ENCODE peak calls at places on chromosomes 2 and 18, in five cellular contexts. C is mesenchymal stem cell, F is neural progenitor cell, O is GM12878, R is pancreas. N is an unnamed sample.

GRCh38 chr2:159539701-159540100 is 76.6 kb downstream of the BAZ2B start:
- DNase-seq in R (no peak), F (no peak), O (no peak), C (no peak), N (no peak)

GRCh38 chr2:193990868-193991267 is 1666.2 kb upstream of the SLC39A10 start:
- DNase-seq in R (no peak), O (no peak), F (no peak), C (no peak), N (no peak)

GRCh38 chr18:37450434-37451133 is 115.0 kb downstream of the CELF4 start:
- DNase-seq in R (no peak), F (peak; percentile 94), O (no peak), C (peak; percentile 66), N (no peak)

GRCh38 chr2:165969227-165969626 is 15.7 kb upstream of the TTC21B start:
- DNase-seq in F (no peak), C (no peak), O (no peak), R (no peak), N (no peak)

GRCh38 chr2:144547512-144547911 is 27.6 kb upstream of the ZEB2 start:
- DNase-seq in F (no peak), C (no peak), O (no peak), R (no peak), N (no peak)

GRCh38 chr18:45645610-45646009 is 30.3 kb downstream of the SLC14A2 start:
- DNase-seq in C (no peak), O (no peak), R (no peak), F (no peak), N (no peak)

GRCh38 chr2:17518212-17519154 is at the start of gene RAD51AP2:
- DNase-seq in C (peak; percentile 90), R (peak; percentile 88), O (peak; percentile 40), F (peak; percentile 95), N (peak; percentile 88)

GRCh38 chr2:224520064-224520463 is 65.1 kb downstream of the CUL3 start:
- DNase-seq in O (peak; percentile 86), R (no peak), F (no peak), C (peak; percentile 90), N (peak; percentile 61)

GRCh38 chr2:203880557-203881125 is 13.1 kb downstream of the CTLA4 start:
- DNase-seq in O (no peak), F (no peak), R (no peak), C (no peak), N (no peak)

GRCh38 chr2:97660044-97660774 is 3.6 kb downstream of the ACTR1B start:
- DNase-seq in C (no peak), O (no peak), R (no peak), F (no peak), N (no peak)
- H3K4me3 ChIP-seq in C (no peak overlapping the region), O (no peak overlapping the region), R (no peak overlapping the region), F (no peak overlapping the region), N (no peak overlapping the region)

GRCh38 chr2:157312866-157313486 is 12.6 kb downstream of the ERMN start:
- DNase-seq in R (no peak), O (no peak), F (no peak), C (no peak), N (peak; percentile 33)

GRCh38 chr2:157307021-157307420 is 18.6 kb downstream of the ERMN start:
- DNase-seq in R (no peak), F (no peak), C (peak; percentile 11), O (no peak), N (peak; percentile 15)

GRCh38 chr2:157305713-157306110 is 19.9 kb downstream of the ERMN start:
- DNase-seq in C (no peak), R (no peak), F (no peak), O (no peak), N (no peak)

GRCh38 chr2:157315901-157316300 is 9.7 kb downstream of the ERMN start:
- DNase-seq in R (no peak), F (no peak), C (no peak), O (no peak), N (no peak)

GRCh38 chr2:157311706-157312105 is 13.9 kb downstream of the ERMN start:
- DNase-seq in C (no peak), R (no peak), F (no peak), O (no peak), N (no peak)
- H3K27me3 ChIP-seq in C (no peaks in the 10 kb centered on the region), R (no peaks in the 10 kb centered on the region), F (no peaks in the 10 kb centered on the region), O (no peaks in the 10 kb centered on the region), N (no peaks in the 10 kb centered on the region)

DNA sequence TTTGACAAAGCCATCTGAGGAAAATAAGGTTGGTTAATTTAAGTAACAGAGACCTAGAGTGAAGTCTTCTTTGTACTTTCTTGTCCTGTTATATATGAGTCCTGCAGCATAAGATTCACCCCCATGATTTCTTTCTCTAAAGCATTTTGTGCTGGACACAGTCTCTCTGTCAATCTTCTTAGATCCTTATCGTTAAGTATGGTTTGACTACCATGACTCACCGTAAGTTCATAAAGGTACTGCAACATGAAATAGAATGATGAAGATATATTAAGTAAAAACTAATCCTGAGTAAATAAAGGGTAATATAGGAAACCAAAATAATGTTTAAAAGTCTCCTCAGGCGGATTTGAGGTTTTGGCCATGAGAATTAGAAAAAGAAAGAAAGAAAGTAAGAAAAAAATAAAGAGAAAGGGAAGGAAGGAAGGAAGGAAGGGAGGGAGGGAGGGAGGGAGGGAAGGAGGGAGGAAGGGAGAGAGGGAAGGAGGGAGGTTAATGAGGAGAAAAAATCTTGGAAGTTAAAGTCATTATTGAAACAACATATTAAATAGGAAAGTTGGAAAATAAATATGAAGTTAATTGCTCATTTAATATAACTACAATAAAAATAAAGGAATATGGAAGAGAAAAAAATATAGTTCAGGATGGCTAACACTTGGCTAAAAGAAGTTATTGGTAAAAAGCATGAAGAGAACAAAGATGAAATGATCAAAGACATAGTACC is 980.3 kb upstream of the CDH2 start:
- DNase-seq in R (no peak), C (no peak), F (no peak), O (no peak), N (no peak)
- H3K4me3 ChIP-seq in R (no peak overlapping the region), C (no peak overlapping the region), F (no peak overlapping the region), O (no peak overlapping the region), N (no peak overlapping the region)

DNA sequence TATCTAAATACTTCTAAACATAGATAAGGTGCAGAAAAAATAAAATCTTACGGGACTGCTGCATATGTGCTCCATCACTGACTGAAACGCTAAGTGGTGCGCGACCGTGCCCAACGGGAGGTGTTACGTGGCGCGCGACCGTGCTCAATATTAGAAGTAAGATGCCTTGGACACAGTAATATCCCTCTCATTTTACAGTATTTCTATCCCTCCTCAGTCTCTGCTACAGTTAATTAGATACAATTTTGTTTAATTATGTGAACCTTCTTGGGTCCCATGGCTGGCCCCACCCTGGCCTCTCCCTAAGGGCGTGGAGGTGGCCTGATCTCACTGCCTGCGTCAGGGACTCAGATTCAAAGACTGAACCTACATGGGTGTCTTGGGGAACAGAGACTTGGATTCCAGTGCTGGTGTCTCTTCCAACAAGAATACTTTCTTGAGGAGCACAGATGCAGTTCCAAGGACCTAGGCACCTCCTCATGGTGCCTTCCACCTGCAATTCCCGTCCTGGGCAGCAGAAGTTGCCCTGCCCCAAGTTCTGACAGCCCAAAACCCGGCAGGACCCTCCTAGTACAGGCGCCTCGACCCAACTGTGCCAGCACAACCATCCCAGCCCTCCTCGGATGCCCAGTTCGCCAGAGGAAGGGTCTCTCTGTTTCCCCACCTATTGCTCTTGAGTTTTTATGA is 59.2 kb downstream of the PARD6G start:
- DNase-seq in R (no peak), F (no peak), C (no peak), O (no peak), N (no peak)
- H3K27me3 ChIP-seq in R (no peaks in the 10 kb centered on the region), F (no peaks in the 10 kb centered on the region), C (peaks cover 15% of the 10 kb centered on the region), O (peaks cover 2% of the 10 kb centered on the region), N (no peaks in the 10 kb centered on the region)

GRCh38 chr18:76621184-76621583 is 126.1 kb upstream of the ZNF516 start:
- DNase-seq in F (peak; percentile 28), R (no peak), O (no peak), C (peak; percentile 78), N (no peak)

GRCh38 chr18:76621782-76622495 is 126.9 kb upstream of the ZNF516 start:
- DNase-seq in R (no peak), O (no peak), C (peak; percentile 69), F (no peak), N (no peak)

GRCh38 chr18:76619342-76620315 is 124.6 kb upstream of the ZNF516 start:
- DNase-seq in R (peak; percentile 77), F (peak; percentile 78), O (no peak), C (peak; percentile 53), N (no peak)

GRCh38 chr18:76618721-76619120 is 123.7 kb upstream of the ZNF516 start:
- DNase-seq in R (no peak), F (no peak), O (no peak), C (no peak), N (no peak)

DNA sequence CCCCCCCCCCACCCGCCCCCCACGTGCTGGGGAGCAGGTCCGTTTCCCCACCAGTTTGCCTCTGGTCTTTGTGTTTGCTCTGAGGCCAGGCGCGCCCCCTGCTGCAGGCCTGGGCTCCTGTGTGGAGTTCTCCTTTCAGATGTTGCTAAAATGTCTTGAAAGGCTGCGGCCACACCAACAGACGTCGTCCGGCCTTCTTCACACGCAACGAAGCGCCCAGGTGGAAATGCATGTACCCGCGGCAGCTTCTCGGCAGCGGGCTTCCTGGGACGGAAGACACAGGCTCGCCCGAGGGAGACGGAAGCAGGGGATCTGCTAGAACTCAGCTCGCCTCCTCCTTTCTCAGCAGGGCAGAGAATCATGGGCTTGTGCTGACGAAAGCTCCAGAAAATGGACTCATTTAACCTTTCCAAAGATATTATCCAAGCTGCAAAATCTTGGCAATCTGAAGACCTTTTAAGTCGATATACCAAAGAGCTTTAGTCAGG is 125.3 kb upstream of the ZNF516 start:
- DNase-seq in C (peak; percentile 85), R (peak; percentile 63), O (peak; percentile 9), F (peak; percentile 87), N (peak; percentile 60)
- H3K4me3 ChIP-seq in C (peak overlapping the region; percentile 47), R (no peak overlapping the region), O (peak overlapping the region; percentile 43), F (peak overlapping the region; percentile 32), N (peak overlapping the region; percentile 38)

GRCh38 chr2:20668470-20668869 is 1.5 kb downstream of the GDF7 start:
- DNase-seq in F (no peak), R (no peak), O (no peak), C (no peak), N (no peak)

GRCh38 chr2:20666114-20666363 is 905 bp upstream of the GDF7 start:
- DNase-seq in C (no peak), O (no peak), R (no peak), F (no peak), N (no peak)

GRCh38 chr2:20666364-20667150 is at the start of gene GDF7:
- DNase-seq in R (no peak), O (no peak), F (peak; percentile 58), C (peak; percentile 32), N (no peak)

GRCh38 chr2:20667531-20668401 is 822 bp downstream of the GDF7 start:
- DNase-seq in C (no peak), F (peak; percentile 53), O (no peak), R (no peak), N (no peak)

DNA sequence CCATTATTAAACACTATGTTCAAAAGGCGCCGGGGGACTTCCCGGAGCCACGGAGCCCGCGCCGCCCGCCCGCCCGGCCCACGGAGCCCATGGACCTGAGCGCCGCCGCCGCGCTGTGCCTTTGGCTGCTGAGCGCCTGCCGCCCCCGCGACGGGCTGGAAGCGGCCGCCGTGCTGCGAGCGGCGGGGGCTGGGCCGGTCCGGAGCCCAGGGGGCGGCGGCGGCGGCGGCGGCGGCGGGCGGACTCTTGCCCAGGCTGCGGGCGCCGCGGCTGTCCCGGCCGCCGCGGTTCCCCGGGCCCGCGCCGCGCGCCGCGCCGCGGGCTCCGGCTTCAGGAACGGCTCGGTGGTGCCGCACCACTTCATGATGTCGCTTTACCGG is 197 bp downstream of the GDF7 start:
- DNase-seq in O (no peak), R (no peak), F (peak; percentile 71), C (no peak), N (no peak)
- H3K27me3 ChIP-seq in O (peaks cover 33% of the 10 kb centered on the region), R (peaks cover 3% of the 10 kb centered on the region), F (peaks cover 100% of the 10 kb centered on the region), C (peaks cover 92% of the 10 kb centered on the region), N (peaks cover 2% of the 10 kb centered on the region)